ENCODE peak calls at places on chromosomes 1 and 21, in five cellular contexts. N is EH; S is GM13976; V is activated CD4-positive, alpha-beta T cell treated with anti-CD3 and anti-CD28 coated beads, Interleukin-2, amount 10 ng/mL, durations not matched to agents 7 days and 5 days; R is T1000. X is an unnamed sample.

GRCh38 chr1:153801028-153801625 is 25.9 kb downstream of the SLC27A3 start:
- DNase-seq in S (no peak), R (no peak), N (no peak), V (no peak), X (no peak)

GRCh38 chr1:906532-907420 is 16.9 kb upstream of the SAMD11 start:
- DNase-seq in R (no peak), V (no peak), N (peak), S (no peak), X (peak)

GRCh38 chr21:42265229-42265812 is 46.4 kb downstream of the ABCG1 start:
- DNase-seq in R (no peak), N (no peak), V (no peak), S (no peak), X (no peak)

GRCh38 chr1:33176362-33176850 is 5.4 kb downstream of the TRIM62 start:
- DNase-seq in V (no peak), S (no peak), N (peak), R (peak), X (peak)

GRCh38 chr1:85134583-85135455 is 66.0 kb downstream of the SYDE2 start:
- DNase-seq in V (no peak), S (no peak), R (no peak), N (peak), X (peak)

GRCh38 chr1:99264201-99265021 is at the start of gene PLPPR4:
- DNase-seq in S (no peak), V (no peak), R (no peak), N (peak), X (peak)

GRCh38 chr21:24045775-24046215 is 1561.5 kb downstream of the MRPL39 start:
- DNase-seq in V (peak), N (peak), R (peak), S (no peak), X (no peak)

GRCh38 chr21:42149656-42150457 is 69.1 kb upstream of the ABCG1 start:
- DNase-seq in R (no peak), S (no peak), N (no peak), V (no peak), X (no peak)

GRCh38 chr1:116115476-116115875 is 4.3 kb downstream of the MAB21L3 start:
- DNase-seq in S (no peak), N (peak), V (no peak), R (peak), X (peak)

GRCh38 chr1:109497449-109498160 is 3.7 kb downstream of the CYB561D1 start:
- DNase-seq in R (no peak), S (no peak), N (no peak), V (no peak), X (no peak)

GRCh38 chr1:43843684-43844083 is 89.9 kb upstream of the ARTN start:
- DNase-seq in V (no peak), N (no peak), S (no peak), R (no peak), X (no peak)

GRCh38 chr1:150051089-150051373 is 16.5 kb upstream of the VPS45 start:
- DNase-seq in N (no peak), S (no peak), R (no peak), V (no peak), X (no peak)

GRCh38 chr1:233945573-233945972 is 41.1 kb downstream of the SLC35F3 start:
- DNase-seq in S (no peak), N (no peak), R (no peak), V (no peak), X (no peak)

GRCh38 chr1:207027221-207027777 is 5.3 kb downstream of the C1orf116 start:
- DNase-seq in S (no peak), V (no peak), R (peak), N (peak), X (no peak)

GRCh38 chr21:31554511-31555022 is 104.9 kb upstream of the SOD1 start:
- DNase-seq in S (peak), N (no peak), R (peak), V (peak), X (no peak)

GRCh38 chr1:8096105-8097011 is 70.2 kb upstream of the ERRFI1 start:
- DNase-seq in V (no peak), R (no peak), S (no peak), N (peak), X (peak)

GRCh38 chr1:151680391-151680790 is 36.2 kb downstream of the CELF3 start:
- DNase-seq in R (no peak), S (no peak), V (no peak), N (peak), X (peak)